ENCODE peak calls at places on chromosomes 11 and 22, in six cellular contexts. L, C, D, R, P and Q are unnamed samples.

GRCh38 chr11:99370557-99371200 is 349.9 kb downstream of the CNTN5 start:
- DNase-seq in L (no peak), C (no peak), D (peak; percentile 15), R (no peak), P (peak; percentile 65), Q (no peak)

GRCh38 chr11:108670381-108670930 is 5.6 kb downstream of the DDX10 start:
- DNase-seq in L (no peak), C (no peak), D (peak; percentile 40), R (no peak), P (no peak), Q (no peak)

GRCh38 chr22:42957544-42957943 is 57.4 kb downstream of the PACSIN2 start:
- DNase-seq in L (no peak), C (no peak), D (no peak), R (no peak), P (no peak), Q (no peak)

GRCh38 chr11:121661796-121662508 is 209.2 kb upstream of the SORL1-AS1 start:
- DNase-seq in L (no peak), C (no peak), D (peak; percentile 91), R (no peak), P (peak; percentile 83), Q (no peak)

GRCh38 chr11:70745451-70745850 is 347.1 kb downstream of the CTTN start:
- DNase-seq in L (no peak), C (no peak), D (no peak), R (no peak), P (no peak), Q (no peak)

GRCh38 chr22:23383491-23384450 is 196.3 kb downstream of the IGLL1 start:
- DNase-seq in L (no peak), C (no peak), D (no peak), R (no peak), P (no peak), Q (no peak)

GRCh38 chr11:67613960-67614715 is 7.4 kb downstream of the NDUFV1 start:
- DNase-seq in L (peak; percentile 77), C (peak; percentile 91), D (peak; percentile 38), R (peak; percentile 61), P (peak; percentile 16), Q (peak; percentile 87)

GRCh38 chr22:39251762-39252460 is 7.1 kb upstream of the PDGFB start:
- DNase-seq in L (no peak), C (no peak), D (no peak), R (peak; percentile 43), P (peak; percentile 37), Q (no peak)

GRCh38 chr22:43014062-43014875 is 680 bp downstream of the PACSIN2 start:
- DNase-seq in L (no peak), C (peak; percentile 35), D (no peak), R (peak; percentile 32), P (peak; percentile 29), Q (no peak)

GRCh38 chr11:81237139-81237538 is 1496.5 kb downstream of the FAM181B start:
- DNase-seq in L (no peak), C (no peak), D (peak; percentile 0), R (no peak), P (peak; percentile 11), Q (no peak)

GRCh38 chr11:46722566-46723358 is 3.7 kb downstream of the F2 start:
- DNase-seq in L (no peak), C (no peak), D (no peak), R (no peak), P (no peak), Q (no peak)

GRCh38 chr11:103170865-103171264 is 61.6 kb downstream of the DYNC2H1 start:
- DNase-seq in L (no peak), C (no peak), D (peak; percentile 79), R (no peak), P (peak; percentile 7), Q (no peak)

GRCh38 chr22:45511847-45512261 is 9.2 kb downstream of the FBLN1 start:
- DNase-seq in L (no peak), C (no peak), D (peak; percentile 91), R (peak; percentile 63), P (peak; percentile 91), Q (no peak)

GRCh38 chr11:62599069-62599696 is 2.5 kb downstream of the MTA2 start:
- DNase-seq in L (peak; percentile 99), C (peak; percentile 99), D (peak; percentile 99), R (peak; percentile 94), P (peak; percentile 99), Q (peak; percentile 93)

GRCh38 chr11:108203075-108203474 is 19.4 kb downstream of the NPAT start:
- DNase-seq in L (no peak), C (no peak), D (no peak), R (no peak), P (no peak), Q (no peak)

GRCh38 chr11:26983645-26984044 is 10.3 kb upstream of the FIBIN start:
- DNase-seq in L (no peak), C (no peak), D (no peak), R (no peak), P (no peak), Q (no peak)

GRCh38 chr22:45069925-45070324 is 60.1 kb upstream of the PHF21B start:
- DNase-seq in L (no peak), C (no peak), D (no peak), R (no peak), P (no peak), Q (no peak)

GRCh38 chr11:47980907-47981621 is 705 bp downstream of the PTPRJ start:
- DNase-seq in L (no peak), C (no peak), D (peak; percentile 53), R (no peak), P (peak; percentile 50), Q (peak; percentile 87)

GRCh38 chr11:62678770-62679696 is at the start of gene UBXN1:
- DNase-seq in L (peak; percentile 95), C (peak; percentile 85), D (peak; percentile 97), R (peak; percentile 86), P (peak; percentile 89), Q (peak; percentile 93)

DNA sequence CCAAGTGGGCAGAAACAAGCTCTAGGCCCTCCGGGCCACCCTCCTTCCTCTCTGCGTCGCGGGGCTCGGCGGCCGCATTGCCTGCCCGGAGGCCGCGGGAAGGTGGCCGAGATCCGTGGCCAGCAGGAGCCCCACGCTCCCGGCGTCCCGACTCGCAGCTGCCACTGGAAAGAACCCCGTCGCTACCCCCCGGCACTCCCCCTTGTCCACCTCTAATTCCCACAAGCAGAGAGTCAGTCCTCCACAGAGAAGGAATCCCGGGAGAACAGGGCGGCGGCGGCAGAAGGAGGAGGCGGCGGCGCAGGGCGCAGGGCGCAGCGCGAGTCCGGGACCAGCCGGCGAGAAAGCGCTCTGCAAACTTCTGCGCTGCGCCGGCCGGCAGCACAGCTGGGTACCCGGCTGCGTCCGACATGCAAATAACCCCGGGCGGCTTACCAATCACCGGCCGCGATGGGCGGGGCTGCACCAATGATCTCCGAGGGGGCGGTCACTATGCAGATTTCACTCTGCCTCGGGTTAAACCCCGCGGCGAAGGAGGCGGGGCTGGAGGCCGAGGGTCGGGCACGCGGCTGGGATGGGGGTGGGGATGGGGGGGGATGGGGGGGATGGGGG is at the start of gene ABTB2:
- DNase-seq in L (peak; percentile 98), C (peak; percentile 97), D (peak; percentile 97), R (peak; percentile 95), P (peak; percentile 98), Q (peak; percentile 98)
- TF ChIP-seq CTCF in L (no peak), C (no peak), D (no peak), R (no peak), P (no peak), Q (no peak)

GRCh38 chr11:10450451-10451398 is 4.3 kb upstream of the AMPD3 start:
- DNase-seq in L (no peak), C (peak; percentile 57), D (peak; percentile 25), R (peak; percentile 33), P (peak; percentile 24), Q (no peak)
- TF ChIP-seq CTCF in L (no peak), C (peak; percentile 52), D (peak; percentile 44), R (peak; percentile 53), P (peak; percentile 30), Q (peak; percentile 49)

GRCh38 chr22:30648825-30649224 is 13.2 kb downstream of the SLC35E4 start:
- DNase-seq in L (no peak), C (no peak), D (no peak), R (no peak), P (no peak), Q (no peak)

GRCh38 chr22:30647536-30647935 is 12.0 kb downstream of the SLC35E4 start:
- DNase-seq in L (no peak), C (no peak), D (no peak), R (no peak), P (no peak), Q (no peak)

GRCh38 chr22:30646518-30647160 is 11.1 kb downstream of the SLC35E4 start:
- DNase-seq in L (no peak), C (no peak), D (no peak), R (no peak), P (no peak), Q (no peak)

GRCh38 chr22:30650508-30651116 is 15.0 kb downstream of the SLC35E4 start:
- DNase-seq in L (no peak), C (no peak), D (no peak), R (no peak), P (no peak), Q (no peak)

GRCh38 chr22:30649430-30650007 is 13.9 kb downstream of the SLC35E4 start:
- DNase-seq in L (no peak), C (peak; percentile 69), D (peak; percentile 56), R (no peak), P (peak; percentile 93), Q (no peak)
- TF ChIP-seq CTCF in L (no peak), C (no peak), D (peak; percentile 4), R (no peak), P (no peak), Q (no peak)

DNA sequence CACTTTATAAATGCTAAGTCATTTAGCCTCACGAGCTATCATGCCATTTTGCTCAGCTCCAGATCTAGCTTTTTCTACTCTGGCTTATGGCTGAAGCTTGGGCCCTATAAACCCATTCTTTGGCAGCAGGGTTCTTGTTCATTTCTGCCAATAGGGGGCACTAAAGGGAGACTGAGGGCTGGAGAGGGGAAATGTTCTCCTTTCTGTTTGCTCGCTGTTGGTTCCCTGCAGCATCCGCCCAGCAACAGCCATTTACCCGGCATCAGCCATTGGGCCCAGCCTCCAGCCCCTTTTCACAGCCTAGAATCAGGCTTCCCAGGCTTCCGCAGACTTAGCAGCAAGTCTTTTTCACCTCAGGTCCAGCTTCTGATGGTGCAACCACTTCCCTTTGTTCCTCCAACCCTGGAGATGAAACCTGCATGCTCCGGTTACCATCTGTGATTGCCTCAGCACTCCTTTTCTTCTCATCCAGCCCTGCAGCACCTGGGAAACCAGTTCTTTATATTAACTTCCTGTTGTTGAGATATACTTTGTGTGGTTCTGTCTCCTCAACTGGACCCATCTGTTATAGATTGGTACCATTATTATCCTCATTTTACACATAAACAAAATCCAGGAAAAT is 4.2 kb upstream of the ME3 start:
- DNase-seq in L (no peak), C (no peak), D (no peak), R (no peak), P (no peak), Q (no peak)
- TF ChIP-seq CTCF in L (no peak), C (no peak), D (peak; percentile 28), R (no peak), P (peak; percentile 19), Q (peak; percentile 32)